ENCODE peak calls at places on chromosomes 2 and 18, in four cellular contexts. M, E, D and F are unnamed samples.

GRCh38 chr2:67579791-67580190 is 182.7 kb downstream of the ETAA1 start:
- DNase-seq in M (peak; percentile 53), E (no peak), D (no peak), F (no peak)

GRCh38 chr2:228548230-228548629 is 366.7 kb upstream of the SPHKAP start:
- DNase-seq in M (peak; percentile 25), E (no peak), D (no peak), F (no peak)

GRCh38 chr18:55351980-55352714 is 235.8 kb downstream of the TCF4 start:
- DNase-seq in M (peak; percentile 56), E (no peak), D (no peak), F (no peak)

GRCh38 chr2:15967415-15968279 is 27.3 kb downstream of the MYCN start:
- DNase-seq in M (no peak), E (no peak), D (no peak), F (no peak)

GRCh38 chr2:96760986-96761832 is 507 bp downstream of the CNNM4 start:
- DNase-seq in M (peak; percentile 34), E (peak; percentile 29), D (no peak), F (no peak)

GRCh38 chr2:54385271-54385670 is 70.9 kb upstream of the SPTBN1 start:
- DNase-seq in M (no peak), E (no peak), D (no peak), F (no peak)

GRCh38 chr18:77068321-77068841 is 64.2 kb downstream of the MBP start:
- DNase-seq in M (peak; percentile 74), E (no peak), D (no peak), F (no peak)

GRCh38 chr2:222791946-222792649 is 68.7 kb upstream of the ACSL3 start:
- DNase-seq in M (peak; percentile 50), E (peak; percentile 82), D (no peak), F (no peak)

GRCh38 chr2:224802407-224802806 is 86.2 kb upstream of the CCDC195 start:
- DNase-seq in M (peak; percentile 43), E (no peak), D (no peak), F (no peak)

GRCh38 chr18:48668466-48669179 is 129.8 kb downstream of the CTIF start:
- DNase-seq in M (no peak), E (no peak), D (no peak), F (no peak)

GRCh38 chr2:7031424-7032245 is 114.4 kb downstream of the RNF144A start:
- DNase-seq in M (peak; percentile 24), E (no peak), D (no peak), F (no peak)

GRCh38 chr18:70333757-70334156 is 44.9 kb downstream of the SOCS6 start:
- DNase-seq in M (peak; percentile 99), E (no peak), D (peak; percentile 18), F (peak; percentile 97)

GRCh38 chr2:74366036-74366435 is 14.1 kb downstream of the DCTN1 start:
- DNase-seq in M (no peak), E (no peak), D (no peak), F (no peak)

GRCh38 chr2:231187736-231188505 is 10.5 kb upstream of the ARMC9 start:
- DNase-seq in M (peak; percentile 90), E (peak; percentile 83), D (no peak), F (peak; percentile 53)

GRCh38 chr2:183998797-183999190 is 599.5 kb upstream of the ZNF804A start:
- DNase-seq in M (no peak), E (no peak), D (no peak), F (no peak)

GRCh38 chr2:8234757-8235374 is 447.0 kb upstream of the ID2 start:
- DNase-seq in M (no peak), E (no peak), D (no peak), F (no peak)

GRCh38 chr2:207088839-207089238 is 76.9 kb downstream of the KLF7 start:
- DNase-seq in M (no peak), E (no peak), D (no peak), F (no peak)

GRCh38 chr2:71419976-71420375 is 33.4 kb upstream of the DYSF start:
- DNase-seq in M (no peak), E (no peak), D (no peak), F (no peak)

GRCh38 chr2:85444629-85445028 is 26.1 kb downstream of the SH2D6 start:
- DNase-seq in M (peak; percentile 37), E (no peak), D (no peak), F (no peak)

GRCh38 chr2:240812721-240813120 is 7.3 kb downstream of the KIF1A start:
- DNase-seq in M (no peak), E (peak; percentile 3), D (no peak), F (no peak)

GRCh38 chr2:187527262-187527661 is 27.0 kb downstream of the TFPI start:
- DNase-seq in M (peak; percentile 80), E (no peak), D (no peak), F (peak; percentile 11)

GRCh38 chr2:3348771-3349170 is 28.8 kb downstream of the EIPR1 start:
- DNase-seq in M (no peak), E (no peak), D (no peak), F (no peak)

GRCh38 chr18:45355944-45356520 is 259.2 kb upstream of the SLC14A2 start:
- DNase-seq in M (no peak), E (no peak), D (no peak), F (no peak)
- TF ChIP-seq CTCF in M (no peak), E (no peak), D (no peak), F (no peak)

GRCh38 chr2:64609229-64609994 is 44.3 kb downstream of the SERTAD2 start:
- DNase-seq in M (peak; percentile 39), E (no peak), D (peak; percentile 88), F (no peak)
- H3K4me3 ChIP-seq in M (peak overlapping the region; percentile 15), E (peak overlapping the region; percentile 52), D (peak overlapping the region; percentile 55), F (peak overlapping the region; percentile 20)

GRCh38 chr2:80519699-80520291 is 215.2 kb upstream of the LRRTM1 start:
- DNase-seq in M (no peak), E (no peak), D (no peak), F (no peak)

GRCh38 chr2:80527119-80527518 is 222.6 kb upstream of the LRRTM1 start:
- DNase-seq in M (no peak), E (no peak), D (no peak), F (no peak)

GRCh38 chr2:80530442-80531064 is 226.0 kb upstream of the LRRTM1 start:
- DNase-seq in M (no peak), E (no peak), D (no peak), F (no peak)

GRCh38 chr2:80529466-80530165 is 225.1 kb upstream of the LRRTM1 start:
- DNase-seq in M (no peak), E (no peak), D (no peak), F (no peak)

DNA sequence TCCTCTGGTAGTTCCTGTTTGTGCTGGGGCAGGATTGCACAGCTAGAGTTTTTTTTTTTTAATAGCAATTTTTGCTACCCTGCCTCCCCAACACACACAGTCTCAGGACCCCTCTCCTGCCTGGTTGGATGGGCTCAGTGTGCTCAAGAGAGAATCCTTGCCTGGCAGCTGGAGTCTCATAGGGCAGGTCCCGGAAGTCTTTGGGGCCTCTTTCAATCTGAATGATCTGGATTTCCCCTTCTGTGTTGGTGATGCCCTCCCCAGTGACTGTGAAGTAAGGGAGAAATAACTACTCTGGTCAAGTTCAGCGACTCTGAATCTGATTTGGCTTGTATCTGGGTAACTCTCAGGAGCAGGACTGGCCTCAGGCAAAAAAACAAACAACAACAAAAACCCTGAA is 220.6 kb upstream of the LRRTM1 start:
- DNase-seq in M (no peak), E (no peak), D (no peak), F (no peak)
- TF ChIP-seq CTCF in M (no peak), E (no peak), D (no peak), F (no peak)

DNA sequence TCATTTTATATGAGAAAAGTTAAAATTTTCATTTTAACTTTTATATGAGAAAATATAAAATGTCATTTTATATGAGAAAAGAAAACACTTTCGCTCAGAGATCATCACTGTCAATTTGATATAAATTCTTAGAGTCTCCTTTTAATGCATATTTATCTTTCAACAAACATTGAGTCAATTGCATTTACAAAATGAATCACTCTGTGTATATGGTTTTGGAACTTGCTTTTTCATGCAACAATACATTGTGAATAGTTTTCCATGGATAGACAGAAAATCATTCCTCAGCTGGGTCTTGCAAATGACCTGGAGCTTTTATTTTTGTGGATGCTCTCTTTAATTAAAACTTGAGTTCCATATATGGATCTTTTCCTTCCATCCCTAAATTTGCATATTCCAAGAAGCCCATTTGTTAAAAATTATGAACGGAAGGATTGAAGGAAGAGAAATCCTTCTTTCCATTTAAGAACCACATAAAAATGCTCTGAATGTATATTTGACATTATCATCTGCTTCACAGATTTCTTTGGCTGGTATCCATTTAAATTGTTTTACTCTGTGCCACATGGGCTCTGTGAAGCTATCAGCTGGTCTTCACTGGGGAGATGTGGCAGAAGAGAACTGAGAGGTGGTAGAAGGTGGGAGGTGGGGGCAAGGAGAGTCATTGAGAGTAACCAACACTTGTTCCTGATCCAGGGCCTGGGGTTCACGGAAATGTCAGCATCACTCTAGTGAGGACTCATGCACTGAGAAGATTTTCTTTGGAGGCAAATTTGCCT is 104.1 kb downstream of the QPCT start:
- DNase-seq in M (peak; percentile 45), E (no peak), D (no peak), F (no peak)
- H3K4me3 ChIP-seq in M (no peak overlapping the region), E (no peak overlapping the region), D (no peak overlapping the region), F (no peak overlapping the region)

GRCh38 chr2:40360652-40361051 is 91.2 kb downstream of the SLC8A1 start:
- DNase-seq in M (peak; percentile 56), E (no peak), D (no peak), F (no peak)
- TF ChIP-seq CTCF in M (no peak), E (no peak), D (no peak), F (no peak)